ENCODE peak calls at places on chromosomes 13 and 19, in five cellular contexts. One of them, this sample, is unnamed.

GRCh38 chr13:96696501-96696900 is 297.8 kb downstream of the OXGR1 start:
- DNase-seq in ovary: no peak
- DNase-seq in tibial nerve: no peak
- DNase-seq in adrenal gland: no peak
- DNase-seq in CD8-positive, alpha-beta T cell: no peak
- DNase-seq in this sample: no peak

GRCh38 chr19:57161985-57162544 is 5.2 kb downstream of the DUXA start:
- DNase-seq in adrenal gland: no peak
- DNase-seq in CD8-positive, alpha-beta T cell: no peak
- DNase-seq in tibial nerve: no peak
- DNase-seq in ovary: no peak
- DNase-seq in this sample: no peak

GRCh38 chr13:32025730-32026129 is 5.8 kb upstream of the FRY start:
- DNase-seq in CD8-positive, alpha-beta T cell: no peak
- DNase-seq in tibial nerve: no peak
- DNase-seq in adrenal gland: no peak
- DNase-seq in ovary: no peak
- DNase-seq in this sample: no peak

GRCh38 chr13:98089826-98090225 is 53.1 kb upstream of the FARP1 start:
- DNase-seq in tibial nerve: no peak
- DNase-seq in ovary: no peak
- DNase-seq in CD8-positive, alpha-beta T cell: no peak
- DNase-seq in adrenal gland: no peak
- DNase-seq in this sample: no peak

GRCh38 chr19:57813919-57814504 is 701 bp downstream of the ZNF552 start:
- DNase-seq in ovary: no peak
- DNase-seq in CD8-positive, alpha-beta T cell: no peak
- DNase-seq in adrenal gland: no peak
- DNase-seq in tibial nerve: no peak
- DNase-seq in this sample: no peak

GRCh38 chr13:40189885-40190655 is 476.4 kb downstream of the FOXO1 start:
- DNase-seq in CD8-positive, alpha-beta T cell: peak; percentile 62
- DNase-seq in tibial nerve: no peak
- DNase-seq in ovary: peak; percentile 46
- DNase-seq in adrenal gland: no peak
- DNase-seq in this sample: no peak

GRCh38 chr19:55661826-55662225 is 7.0 kb downstream of the U2AF2 start:
- DNase-seq in ovary: no peak
- DNase-seq in tibial nerve: no peak
- DNase-seq in CD8-positive, alpha-beta T cell: no peak
- DNase-seq in adrenal gland: no peak
- DNase-seq in this sample: no peak

GRCh38 chr13:98923641-98924397 is 54.0 kb downstream of the DOCK9 start:
- DNase-seq in tibial nerve: no peak
- DNase-seq in adrenal gland: no peak
- DNase-seq in CD8-positive, alpha-beta T cell: no peak
- DNase-seq in ovary: no peak
- DNase-seq in this sample: no peak

GRCh38 chr13:30731658-30732390 is 3.5 kb upstream of the ALOX5AP start:
- DNase-seq in ovary: peak; percentile 56
- DNase-seq in adrenal gland: no peak
- DNase-seq in CD8-positive, alpha-beta T cell: no peak
- DNase-seq in tibial nerve: no peak
- DNase-seq in this sample: no peak

GRCh38 chr13:52832268-52832667 is 16.2 kb downstream of the PCDH8 start:
- DNase-seq in adrenal gland: no peak
- DNase-seq in CD8-positive, alpha-beta T cell: no peak
- DNase-seq in ovary: no peak
- DNase-seq in tibial nerve: no peak
- DNase-seq in this sample: no peak

GRCh38 chr13:37023871-37024270 is 23.3 kb downstream of the EXOSC8 start:
- DNase-seq in ovary: no peak
- DNase-seq in adrenal gland: no peak
- DNase-seq in CD8-positive, alpha-beta T cell: no peak
- DNase-seq in tibial nerve: no peak
- DNase-seq in this sample: no peak

GRCh38 chr19:48969276-48970138 is 4.4 kb downstream of the FTL start:
- DNase-seq in CD8-positive, alpha-beta T cell: no peak
- DNase-seq in adrenal gland: peak; percentile 50
- DNase-seq in tibial nerve: no peak
- DNase-seq in ovary: no peak
- DNase-seq in this sample: no peak

GRCh38 chr19:2867025-2867991 is at the start of gene ZNF556:
- DNase-seq in tibial nerve: no peak
- DNase-seq in ovary: peak; percentile 92
- DNase-seq in CD8-positive, alpha-beta T cell: no peak
- DNase-seq in adrenal gland: peak; percentile 40
- DNase-seq in this sample: no peak

GRCh38 chr13:100738176-100738855 is 63.7 kb upstream of the TMTC4 start:
- DNase-seq in tibial nerve: no peak
- DNase-seq in ovary: no peak
- DNase-seq in CD8-positive, alpha-beta T cell: no peak
- DNase-seq in adrenal gland: no peak
- DNase-seq in this sample: no peak

GRCh38 chr13:101003566-101003965 is 329.0 kb upstream of the TMTC4 start:
- DNase-seq in tibial nerve: no peak
- DNase-seq in adrenal gland: no peak
- DNase-seq in CD8-positive, alpha-beta T cell: no peak
- DNase-seq in ovary: no peak
- DNase-seq in this sample: no peak

GRCh38 chr13:44280461-44280860 is 93.2 kb upstream of the SERP2 start:
- DNase-seq in tibial nerve: no peak
- DNase-seq in ovary: no peak
- DNase-seq in CD8-positive, alpha-beta T cell: no peak
- DNase-seq in adrenal gland: no peak
- DNase-seq in this sample: no peak

GRCh38 chr13:50236898-50237318 is 221.7 kb downstream of the KCNRG start:
- DNase-seq in tibial nerve: no peak
- DNase-seq in adrenal gland: no peak
- DNase-seq in ovary: no peak
- DNase-seq in CD8-positive, alpha-beta T cell: no peak
- DNase-seq in this sample: peak; percentile 38

GRCh38 chr19:18322318-18322758 is 538 bp downstream of the LSM4 start:
- DNase-seq in ovary: no peak
- DNase-seq in CD8-positive, alpha-beta T cell: no peak
- DNase-seq in tibial nerve: no peak
- DNase-seq in adrenal gland: no peak
- DNase-seq in this sample: peak; percentile 15

GRCh38 chr19:10543420-10544241 is at the start of gene ATG4D:
- DNase-seq in ovary: peak; percentile 89
- DNase-seq in CD8-positive, alpha-beta T cell: peak; percentile 91
- DNase-seq in tibial nerve: peak; percentile 56
- DNase-seq in adrenal gland: peak; percentile 81
- DNase-seq in this sample: peak; percentile 83

GRCh38 chr13:113445791-113446487 is 7.3 kb downstream of the ADPRHL1 start:
- DNase-seq in ovary: peak; percentile 23
- DNase-seq in CD8-positive, alpha-beta T cell: no peak
- DNase-seq in tibial nerve: no peak
- DNase-seq in adrenal gland: no peak
- DNase-seq in this sample: no peak

GRCh38 chr19:54021363-54021762 is 29.9 kb downstream of the CACNG6 start:
- DNase-seq in CD8-positive, alpha-beta T cell: no peak
- DNase-seq in tibial nerve: no peak
- DNase-seq in ovary: no peak
- DNase-seq in adrenal gland: no peak
- DNase-seq in this sample: no peak
- H3K27ac ChIP-seq in CD8-positive, alpha-beta T cell: no peak overlapping the region
- H3K27ac ChIP-seq in tibial nerve: no peak overlapping the region
- H3K27ac ChIP-seq in ovary: no peak overlapping the region
- H3K27ac ChIP-seq in adrenal gland: no peak overlapping the region
- H3K27ac ChIP-seq in this sample: no peak overlapping the region

GRCh38 chr19:36142046-36142445 is 2.2 kb downstream of the CAPNS1 start:
- DNase-seq in ovary: no peak
- DNase-seq in adrenal gland: no peak
- DNase-seq in CD8-positive, alpha-beta T cell: no peak
- DNase-seq in tibial nerve: no peak
- DNase-seq in this sample: no peak
- H3K27ac ChIP-seq in ovary: no peak overlapping the region
- H3K27ac ChIP-seq in adrenal gland: peak overlapping the region; percentile 98
- H3K27ac ChIP-seq in CD8-positive, alpha-beta T cell: no peak overlapping the region
- H3K27ac ChIP-seq in tibial nerve: no peak overlapping the region
- H3K27ac ChIP-seq in this sample: no peak overlapping the region

GRCh38 chr13:95226932-95227718 is 74.1 kb downstream of the ABCC4 start:
- DNase-seq in tibial nerve: no peak
- DNase-seq in adrenal gland: no peak
- DNase-seq in ovary: no peak
- DNase-seq in CD8-positive, alpha-beta T cell: no peak
- DNase-seq in this sample: no peak

GRCh38 chr13:95224064-95224463 is 77.2 kb downstream of the ABCC4 start:
- DNase-seq in CD8-positive, alpha-beta T cell: no peak
- DNase-seq in ovary: no peak
- DNase-seq in adrenal gland: no peak
- DNase-seq in tibial nerve: no peak
- DNase-seq in this sample: no peak

GRCh38 chr13:95226051-95226450 is 75.2 kb downstream of the ABCC4 start:
- DNase-seq in CD8-positive, alpha-beta T cell: no peak
- DNase-seq in adrenal gland: no peak
- DNase-seq in ovary: no peak
- DNase-seq in tibial nerve: no peak
- DNase-seq in this sample: no peak

GRCh38 chr13:95228130-95228529 is 73.1 kb downstream of the ABCC4 start:
- DNase-seq in adrenal gland: no peak
- DNase-seq in CD8-positive, alpha-beta T cell: no peak
- DNase-seq in ovary: no peak
- DNase-seq in tibial nerve: no peak
- DNase-seq in this sample: no peak

DNA sequence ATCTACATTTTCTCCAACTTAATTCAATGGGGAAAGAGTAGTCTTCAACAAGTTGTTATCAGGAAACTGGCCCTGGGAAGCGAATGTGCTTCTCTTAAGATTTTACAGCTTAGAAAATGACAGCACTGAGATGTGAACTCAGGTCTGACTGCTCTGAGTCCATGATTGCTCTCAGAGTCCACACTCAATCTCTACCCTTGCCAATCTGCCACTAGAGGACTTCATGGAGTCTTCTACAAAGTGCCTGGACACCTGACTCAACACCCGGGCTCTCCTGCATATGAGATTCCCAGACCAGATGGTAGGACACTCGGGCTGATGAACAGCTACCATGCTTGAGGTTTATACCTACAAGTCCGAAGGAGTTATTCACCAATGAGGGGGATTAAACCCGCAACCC is 74.8 kb downstream of the ABCC4 start:
- DNase-seq in tibial nerve: no peak
- DNase-seq in adrenal gland: no peak
- DNase-seq in CD8-positive, alpha-beta T cell: no peak
- DNase-seq in ovary: no peak
- DNase-seq in this sample: no peak
- H3K27ac ChIP-seq in tibial nerve: no peak overlapping the region
- H3K27ac ChIP-seq in adrenal gland: no peak overlapping the region
- H3K27ac ChIP-seq in CD8-positive, alpha-beta T cell: no peak overlapping the region
- H3K27ac ChIP-seq in ovary: no peak overlapping the region
- H3K27ac ChIP-seq in this sample: no peak overlapping the region

DNA sequence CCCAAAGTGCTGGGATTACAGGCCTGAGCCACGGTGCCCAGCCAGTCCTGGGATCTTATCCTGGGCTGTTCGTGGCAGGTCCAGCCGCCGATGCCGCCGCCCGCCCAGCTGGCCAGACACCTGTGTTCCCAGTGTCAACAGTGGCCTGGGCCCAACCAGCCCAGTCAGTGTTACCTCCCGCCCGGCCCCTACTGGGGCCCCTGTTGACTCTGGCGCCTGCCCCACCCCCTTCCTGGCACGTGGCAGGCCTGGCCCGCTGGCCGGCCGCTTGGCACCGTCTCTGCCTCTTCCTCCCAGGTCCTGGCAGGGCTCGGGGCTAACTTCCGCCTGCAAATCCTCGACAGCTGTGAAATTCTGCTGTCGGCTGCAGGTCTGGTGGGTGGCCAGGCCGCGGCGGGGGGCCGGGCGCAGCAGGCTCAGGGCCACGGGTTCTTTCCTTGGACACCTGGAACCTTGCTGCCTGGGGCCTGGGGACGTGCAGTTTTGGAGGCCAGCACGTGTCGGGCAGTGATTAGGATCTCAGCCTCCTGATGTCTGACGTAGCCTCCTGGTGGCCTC is 9.1 kb downstream of the ARID3A start:
- DNase-seq in ovary: peak; percentile 94
- DNase-seq in CD8-positive, alpha-beta T cell: peak; percentile 48
- DNase-seq in adrenal gland: peak; percentile 84
- DNase-seq in tibial nerve: peak; percentile 58
- DNase-seq in this sample: no peak
- H3K27ac ChIP-seq in ovary: peak overlapping the region; percentile 27
- H3K27ac ChIP-seq in CD8-positive, alpha-beta T cell: no peak overlapping the region
- H3K27ac ChIP-seq in adrenal gland: peak overlapping the region; percentile 65
- H3K27ac ChIP-seq in tibial nerve: no peak overlapping the region
- H3K27ac ChIP-seq in this sample: no peak overlapping the region